ENCODE peak calls at places on chromosomes 2 and 18, in seven cellular contexts. X is NCI-H1105 treated with DMSO at 0.1 percent for 48 hours; H is NCI-H446; Q is activated T-cell treated with anti-CD3 and anti-CD28 coated beads, Interleukin-2, amount 50 U/mL, for 24 hours; F is G401; K is spleen; G is AG08395. T is an unnamed sample.

GRCh38 chr2:101190753-101191516 is 39.8 kb upstream of the TBC1D8 start:
- DNase-seq in K (no peak), X (no peak), Q (no peak), H (no peak), G (no peak), F (no peak), T (peak)

GRCh38 chr2:223943561-223944008 is 1.6 kb downstream of the WDFY1 start:
- DNase-seq in X (no peak), H (no peak), Q (no peak), K (no peak), G (peak), F (peak), T (peak)

GRCh38 chr2:76958749-76959148 is 563.4 kb downstream of the LRRTM4 start:
- DNase-seq in H (no peak), G (no peak), X (no peak), F (no peak), Q (no peak), K (no peak), T (no peak)

GRCh38 chr2:119304852-119305251 is 61.8 kb downstream of the C2orf76 start:
- DNase-seq in X (no peak), Q (no peak), K (no peak), G (no peak), H (no peak), F (no peak), T (no peak)

GRCh38 chr2:49240608-49241007 is 86.3 kb upstream of the FSHR start:
- DNase-seq in G (peak), X (no peak), F (no peak), K (no peak), H (no peak), Q (no peak), T (no peak)

GRCh38 chr2:71449343-71449742 is 4.0 kb upstream of the DYSF start:
- DNase-seq in X (no peak), H (no peak), Q (no peak), F (no peak), G (no peak), K (no peak), T (no peak)

GRCh38 chr2:241095594-241096290 is 6.3 kb downstream of the MTERF4 start:
- DNase-seq in X (no peak), H (no peak), Q (no peak), F (no peak), G (no peak), K (no peak), T (no peak)

GRCh38 chr2:16614314-16614860 is 51.2 kb downstream of the CYRIA start:
- DNase-seq in G (peak), X (peak), Q (no peak), K (no peak), F (no peak), H (no peak), T (no peak)

GRCh38 chr18:10252494-10252893 is 201.9 kb upstream of the APCDD1 start:
- DNase-seq in H (no peak), X (no peak), Q (no peak), K (no peak), F (no peak), G (no peak), T (no peak)

GRCh38 chr2:4047961-4048891 is 344.9 kb downstream of the DCDC2C start:
- DNase-seq in G (no peak), H (no peak), K (no peak), F (no peak), X (no peak), Q (no peak), T (no peak)

GRCh38 chr18:4020026-4020425 is 435.1 kb downstream of the DLGAP1 start:
- DNase-seq in X (no peak), Q (no peak), H (no peak), G (no peak), K (no peak), F (no peak), T (no peak)

GRCh38 chr2:97360202-97360601 is 229.5 kb downstream of the ANKRD36B start:
- DNase-seq in F (no peak), G (no peak), H (no peak), K (no peak), Q (no peak), X (no peak), T (no peak)

GRCh38 chr2:120352701-120353590 is 7.0 kb downstream of the INHBB start:
- DNase-seq in H (no peak), K (no peak), G (no peak), Q (no peak), X (no peak), F (no peak), T (no peak)

GRCh38 chr18:59743561-59743960 is 46.3 kb upstream of the CCBE1 start:
- DNase-seq in K (no peak), H (no peak), X (no peak), Q (no peak), G (peak), F (no peak), T (no peak)